ENCODE peak calls at places on chromosomes 5 and 9, in five cellular contexts. P is K562, Y is IMR-90, A is SK-N-SH, V is GM12878. O is an unnamed sample.
A peak's percentile ranks its signal among the peaks of the same experiment; 100 is the strongest.

GRCh38 chr5:39578887-39579497 is 154.2 kb upstream of the DAB2 start:
- DNase-seq in A (no peak), V (no peak), P (no peak), Y (peak; percentile 49), O (no peak)

GRCh38 chr5:179680014-179680779 is 637 bp downstream of the CBY3 start:
- DNase-seq in V (no peak), Y (no peak), P (no peak), A (no peak), O (peak; percentile 98)

GRCh38 chr5:175842947-175843793 is 28.2 kb upstream of the CPLX2 start:
- DNase-seq in A (peak; percentile 76), V (no peak), Y (peak; percentile 80), P (no peak), O (peak; percentile 78)

GRCh38 chr5:59765446-59765845 is 128.1 kb downstream of the PDE4D start:
- DNase-seq in P (no peak), V (no peak), A (no peak), Y (no peak), O (no peak)

GRCh38 chr5:8363133-8363532 is 494.2 kb downstream of the MTRR start:
- DNase-seq in P (no peak), Y (peak; percentile 8), V (no peak), A (no peak), O (no peak)

GRCh38 chr5:77029376-77029885 is 773 bp upstream of the AGGF1 start:
- DNase-seq in P (no peak), A (no peak), Y (no peak), V (no peak), O (no peak)

GRCh38 chr9:219670-220365 is 5.2 kb downstream of the DOCK8 start:
- DNase-seq in V (no peak), P (no peak), Y (no peak), A (no peak), O (no peak)

GRCh38 chr9:129594632-129595031 is 26.3 kb downstream of the C9orf50 start:
- DNase-seq in P (no peak), A (no peak), Y (no peak), V (no peak), O (no peak)

GRCh38 chr5:82820958-82821880 is 256.0 kb downstream of the TMEM167A start:
- DNase-seq in P (no peak), A (no peak), Y (no peak), V (no peak), O (no peak)

GRCh38 chr9:80383347-80383746 is 811.6 kb downstream of the TLE4 start:
- DNase-seq in Y (no peak), V (no peak), P (no peak), A (no peak), O (no peak)

GRCh38 chr9:71755230-71755629 is 13.1 kb downstream of the CEMIP2 start:
- DNase-seq in A (no peak), V (no peak), P (no peak), Y (no peak), O (peak; percentile 37)

GRCh38 chr5:137216976-137217598 is 282.0 kb downstream of the SPOCK1 start:
- DNase-seq in A (no peak), Y (no peak), V (no peak), P (no peak), O (peak; percentile 24)

GRCh38 chr9:14654932-14655331 is 38.3 kb downstream of the ZDHHC21 start:
- DNase-seq in P (no peak), V (no peak), A (no peak), Y (peak; percentile 7), O (no peak)

GRCh38 chr5:74055446-74056097 is 429.6 kb downstream of the ARHGEF28 start:
- DNase-seq in Y (no peak), V (no peak), A (no peak), P (no peak), O (no peak)

GRCh38 chr5:55850839-55851674 is at the start of gene IL31RA:
- DNase-seq in V (no peak), Y (peak; percentile 92), P (no peak), A (no peak), O (peak; percentile 11)

GRCh38 chr9:112629890-112630485 is 87.9 kb downstream of the INIP start:
- DNase-seq in Y (no peak), A (no peak), V (no peak), P (no peak), O (no peak)

GRCh38 chr9:2688636-2689035 is 28.7 kb upstream of the KCNV2 start:
- DNase-seq in P (no peak), V (no peak), A (no peak), Y (no peak), O (no peak)

GRCh38 chr5:10854526-10855277 is 93.7 kb upstream of the DAP start:
- DNase-seq in A (no peak), P (no peak), Y (no peak), V (no peak), O (no peak)

GRCh38 chr9:37529111-37529510 is 43.4 kb downstream of the POLR1E start:
- DNase-seq in A (no peak), P (no peak), Y (no peak), V (peak; percentile 40), O (no peak)

GRCh38 chr5:107966216-107966615 is 295.5 kb upstream of the EFNA5 start:
- DNase-seq in Y (peak; percentile 17), V (no peak), P (no peak), A (peak; percentile 11), O (no peak)

GRCh38 chr5:111960466-111961215 is 203.6 kb upstream of the NREP start:
- DNase-seq in P (no peak), Y (peak; percentile 63), V (no peak), A (no peak), O (no peak)

GRCh38 chr9:15047028-15047551 is 136.9 kb upstream of the FREM1 start:
- DNase-seq in V (no peak), Y (no peak), P (no peak), A (no peak), O (no peak)

GRCh38 chr9:106859957-106860715 is 2.8 kb upstream of the ZNF462 start:
- DNase-seq in P (no peak), Y (no peak), A (peak; percentile 54), V (no peak), O (no peak)

GRCh38 chr9:128282500-128282899 is 6.4 kb downstream of the SWI5 start:
- DNase-seq in Y (peak; percentile 76), V (no peak), A (no peak), P (no peak), O (no peak)

GRCh38 chr5:150081541-150082283 is 4.6 kb downstream of the CSF1R start:
- DNase-seq in P (no peak), Y (peak; percentile 26), V (no peak), A (no peak), O (no peak)

GRCh38 chr5:23072179-23072578 is 219.0 kb upstream of the CDH12 start:
- DNase-seq in A (no peak), Y (no peak), V (no peak), P (no peak), O (no peak)
- TF ChIP-seq MXI1 in A (no peak), Y (no peak), V (no peak), P (no peak), O (no peak)

GRCh38 chr9:32783168-32783891 is at the start of gene TMEM215:
- DNase-seq in P (no peak), V (no peak), Y (no peak), A (peak; percentile 88), O (no peak)

DNA sequence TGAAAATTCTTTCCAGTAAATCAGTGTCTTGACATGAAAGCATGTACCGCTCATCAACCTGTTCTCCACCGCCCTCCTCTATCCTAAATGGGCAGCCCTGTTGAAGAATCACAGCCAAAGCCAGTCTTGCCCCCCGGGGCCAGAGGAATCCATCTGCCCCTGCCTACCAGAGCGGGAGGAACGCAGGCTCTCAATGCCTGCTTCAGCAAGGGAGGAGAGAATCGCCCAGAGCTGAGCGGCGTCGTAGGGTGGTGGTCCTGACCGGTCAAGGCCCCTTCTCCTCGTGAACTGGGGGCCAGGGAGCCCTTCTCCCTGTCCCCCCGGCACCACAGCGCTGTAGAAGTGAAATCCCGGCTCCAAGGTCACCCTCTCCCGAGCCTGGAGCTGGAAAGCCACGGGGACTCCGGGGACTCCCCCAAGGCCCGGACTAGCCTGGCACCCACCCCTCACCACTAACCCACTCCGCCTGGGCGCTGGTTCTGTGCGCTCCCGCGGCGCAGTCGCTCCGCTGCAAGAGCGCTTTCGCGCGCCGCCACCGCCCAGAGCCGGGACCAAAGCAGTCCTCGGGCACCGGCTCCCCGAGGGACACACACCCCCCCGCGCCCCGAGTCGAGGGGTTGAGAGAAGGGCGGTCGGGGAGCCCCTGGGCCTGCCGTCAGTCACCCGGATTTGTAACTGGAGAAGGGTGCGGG is 718 bp upstream of the TMEM215 start:
- DNase-seq in Y (no peak), V (no peak), P (no peak), A (no peak), O (no peak)
- TF ChIP-seq MXI1 in Y (no peak), V (no peak), P (no peak), A (no peak), O (no peak)

DNA sequence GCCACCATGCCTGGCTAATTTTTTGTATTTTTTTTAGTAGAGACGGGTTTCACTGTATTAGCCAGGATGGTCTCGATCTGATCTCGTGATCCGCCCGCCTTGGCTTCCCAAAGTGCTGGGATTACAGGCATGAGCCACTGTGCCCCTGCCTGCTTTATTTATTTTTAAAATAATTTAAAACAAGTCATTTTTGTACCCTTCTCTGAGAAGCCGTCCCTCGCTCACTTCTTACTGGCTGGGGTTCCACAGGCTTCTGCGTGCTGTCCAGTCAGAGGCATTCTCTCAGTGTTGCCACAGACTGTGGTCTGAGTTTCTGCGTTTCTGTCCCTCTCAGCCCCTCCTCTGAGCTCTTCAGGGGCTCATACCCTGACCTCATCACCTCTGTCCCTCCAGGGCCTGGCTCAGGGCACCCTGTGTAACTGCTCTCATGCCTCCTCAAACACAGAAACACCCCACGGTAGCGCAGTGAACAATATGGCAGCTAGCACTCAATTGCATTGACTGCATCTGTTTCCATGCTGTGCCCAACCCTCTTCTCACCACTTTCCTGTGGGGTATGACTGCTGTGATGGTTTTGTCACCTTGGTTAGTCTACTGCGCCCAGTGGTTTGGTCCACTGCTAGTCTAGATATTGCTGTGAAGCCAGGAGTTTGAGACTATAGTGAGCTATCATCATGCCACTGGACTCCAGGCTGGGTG is 44.3 kb upstream of the SH3PXD2B start:
- DNase-seq in Y (no peak), V (no peak), P (no peak), A (no peak), O (no peak)
- TF ChIP-seq MXI1 in Y (no peak), V (no peak), P (no peak), A (no peak), O (no peak)

GRCh38 chr5:4553968-4554367 is 586.2 kb upstream of the ADAMTS16 start:
- DNase-seq in P (no peak), V (no peak), A (no peak), Y (no peak), O (no peak)

GRCh38 chr5:4553130-4553529 is 587.0 kb upstream of the ADAMTS16 start:
- DNase-seq in Y (no peak), V (no peak), P (no peak), A (no peak), O (no peak)

GRCh38 chr5:4551034-4551433 is 589.1 kb upstream of the ADAMTS16 start:
- DNase-seq in P (no peak), Y (no peak), A (no peak), V (no peak), O (no peak)

GRCh38 chr5:4561403-4561802 is 578.7 kb upstream of the ADAMTS16 start:
- DNase-seq in V (no peak), A (no peak), P (no peak), Y (no peak), O (no peak)

DNA sequence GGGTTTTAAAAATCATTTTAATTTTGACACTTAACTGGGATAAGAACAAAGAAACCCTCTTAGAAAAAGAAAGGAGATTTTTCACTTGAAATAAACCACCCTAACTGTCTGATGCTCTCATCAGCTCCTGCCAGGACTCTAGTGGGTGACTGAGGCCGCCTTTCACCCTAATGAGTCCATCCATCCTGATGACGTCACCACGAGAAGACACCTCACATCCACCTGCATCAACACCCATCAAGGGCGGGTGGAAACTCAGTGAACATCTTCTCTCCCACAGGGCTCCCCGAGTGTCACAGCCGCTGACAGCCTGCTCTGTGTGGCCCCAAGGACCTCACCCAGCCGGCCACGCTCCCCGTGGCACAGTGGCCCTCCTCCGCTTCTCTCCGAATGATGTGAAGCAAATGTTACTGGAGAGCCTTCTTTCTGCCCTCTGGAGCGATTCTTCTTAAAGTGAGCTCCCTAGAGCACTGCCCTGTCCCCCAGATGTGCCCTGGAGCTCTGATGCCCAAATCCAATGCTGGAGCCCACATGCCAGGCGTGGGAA is 584.3 kb upstream of the ADAMTS16 start:
- DNase-seq in P (no peak), A (no peak), V (no peak), Y (no peak), O (no peak)
- TF ChIP-seq MXI1 in P (no peak), A (no peak), V (no peak), Y (no peak), O (no peak)

O was measured in HepG2.